ENCODE peak calls at places on chromosomes 5 and 9, in eight cellular contexts. One of them, this sample, is unnamed.

GRCh38 chr5:167513383-167513782 is 778.1 kb upstream of the WWC1 start:
- DNase-seq in ovary: no peak
- DNase-seq in adrenal gland: no peak
- DNase-seq in transverse colon: no peak
- DNase-seq in HCT116: no peak
- DNase-seq in IMR-90: no peak
- DNase-seq in tibial nerve: no peak
- DNase-seq in heart left ventricle: no peak
- DNase-seq in this sample: no peak

GRCh38 chr9:18208166-18209059 is 265.5 kb upstream of the ADAMTSL1 start:
- DNase-seq in IMR-90: peak; percentile 12
- DNase-seq in adrenal gland: peak; percentile 29
- DNase-seq in tibial nerve: peak; percentile 42
- DNase-seq in HCT116: no peak
- DNase-seq in transverse colon: peak; percentile 81
- DNase-seq in heart left ventricle: peak; percentile 23
- DNase-seq in ovary: peak; percentile 52
- DNase-seq in this sample: no peak

GRCh38 chr5:6902597-6902996 is 189.4 kb downstream of the TENT4A start:
- DNase-seq in IMR-90: no peak
- DNase-seq in heart left ventricle: no peak
- DNase-seq in HCT116: no peak
- DNase-seq in tibial nerve: no peak
- DNase-seq in adrenal gland: no peak
- DNase-seq in ovary: no peak
- DNase-seq in transverse colon: no peak
- DNase-seq in this sample: no peak

GRCh38 chr5:140131967-140132409 is 6.3 kb downstream of the IGIP start:
- DNase-seq in transverse colon: no peak
- DNase-seq in heart left ventricle: no peak
- DNase-seq in ovary: no peak
- DNase-seq in adrenal gland: peak; percentile 80
- DNase-seq in IMR-90: peak; percentile 97
- DNase-seq in tibial nerve: no peak
- DNase-seq in HCT116: peak; percentile 33
- DNase-seq in this sample: no peak

GRCh38 chr9:122806661-122807060 is 6.7 kb downstream of the OR1K1 start:
- DNase-seq in adrenal gland: no peak
- DNase-seq in HCT116: no peak
- DNase-seq in tibial nerve: no peak
- DNase-seq in IMR-90: no peak
- DNase-seq in transverse colon: no peak
- DNase-seq in ovary: no peak
- DNase-seq in heart left ventricle: no peak
- DNase-seq in this sample: no peak

GRCh38 chr9:31304576-31304975 is 1079.9 kb upstream of the ACO1 start:
- DNase-seq in heart left ventricle: no peak
- DNase-seq in IMR-90: peak; percentile 32
- DNase-seq in HCT116: peak; percentile 23
- DNase-seq in adrenal gland: no peak
- DNase-seq in ovary: no peak
- DNase-seq in tibial nerve: no peak
- DNase-seq in transverse colon: no peak
- DNase-seq in this sample: no peak

GRCh38 chr9:83491413-83491812 is 46.8 kb downstream of the FRMD3 start:
- DNase-seq in adrenal gland: no peak
- DNase-seq in heart left ventricle: no peak
- DNase-seq in tibial nerve: no peak
- DNase-seq in ovary: no peak
- DNase-seq in transverse colon: no peak
- DNase-seq in HCT116: no peak
- DNase-seq in IMR-90: no peak
- DNase-seq in this sample: no peak

GRCh38 chr5:172944741-172945140 is 14.5 kb upstream of the RPL26L1 start:
- DNase-seq in HCT116: no peak
- DNase-seq in ovary: peak; percentile 29
- DNase-seq in adrenal gland: no peak
- DNase-seq in transverse colon: no peak
- DNase-seq in IMR-90: peak; percentile 26
- DNase-seq in tibial nerve: no peak
- DNase-seq in heart left ventricle: no peak
- DNase-seq in this sample: no peak

GRCh38 chr9:88738708-88739107 is 203.7 kb downstream of the NXNL2 start:
- DNase-seq in ovary: no peak
- DNase-seq in HCT116: no peak
- DNase-seq in tibial nerve: no peak
- DNase-seq in transverse colon: no peak
- DNase-seq in adrenal gland: no peak
- DNase-seq in heart left ventricle: no peak
- DNase-seq in IMR-90: peak; percentile 71
- DNase-seq in this sample: no peak

GRCh38 chr9:136363606-136364368 is at the start of gene DNLZ:
- DNase-seq in adrenal gland: peak; percentile 75
- DNase-seq in ovary: peak; percentile 92
- DNase-seq in heart left ventricle: peak; percentile 88
- DNase-seq in IMR-90: peak; percentile 76
- DNase-seq in HCT116: peak; percentile 66
- DNase-seq in transverse colon: peak; percentile 89
- DNase-seq in tibial nerve: peak; percentile 75
- DNase-seq in this sample: peak; percentile 77
- TF ChIP-seq POLR2A in adrenal gland: no peak
- TF ChIP-seq POLR2A in ovary: peak; percentile 33
- TF ChIP-seq POLR2A in heart left ventricle: no peak
- TF ChIP-seq POLR2A in IMR-90: peak; percentile 48
- TF ChIP-seq POLR2A in HCT116: peak; percentile 54
- TF ChIP-seq POLR2A in transverse colon: no peak
- TF ChIP-seq POLR2A in tibial nerve: peak; percentile 7
- TF ChIP-seq POLR2A in this sample: no peak

GRCh38 chr9:36190388-36191289 is at the start of gene CLTA:
- DNase-seq in ovary: peak; percentile 94
- DNase-seq in heart left ventricle: peak; percentile 97
- DNase-seq in adrenal gland: peak; percentile 99
- DNase-seq in transverse colon: peak; percentile 97
- DNase-seq in IMR-90: peak; percentile 99
- DNase-seq in tibial nerve: peak; percentile 97
- DNase-seq in HCT116: peak; percentile 98
- DNase-seq in this sample: peak; percentile 95
- TF ChIP-seq POLR2A in ovary: peak; percentile 58
- TF ChIP-seq POLR2A in heart left ventricle: peak; percentile 62
- TF ChIP-seq POLR2A in adrenal gland: peak; percentile 85
- TF ChIP-seq POLR2A in transverse colon: peak; percentile 97
- TF ChIP-seq POLR2A in IMR-90: peak; percentile 99
- TF ChIP-seq POLR2A in tibial nerve: peak; percentile 47
- TF ChIP-seq POLR2A in HCT116: peak; percentile 96
- TF ChIP-seq POLR2A in this sample: peak; percentile 61

GRCh38 chr5:43000198-43000840 is 39.8 kb downstream of the ANXA2R start:
- DNase-seq in tibial nerve: no peak
- DNase-seq in HCT116: no peak
- DNase-seq in IMR-90: peak; percentile 59
- DNase-seq in heart left ventricle: peak; percentile 22
- DNase-seq in transverse colon: no peak
- DNase-seq in adrenal gland: peak; percentile 55
- DNase-seq in ovary: no peak
- DNase-seq in this sample: no peak
- TF ChIP-seq POLR2A in tibial nerve: no peak
- TF ChIP-seq POLR2A in HCT116: no peak
- TF ChIP-seq POLR2A in IMR-90: no peak
- TF ChIP-seq POLR2A in heart left ventricle: no peak
- TF ChIP-seq POLR2A in transverse colon: no peak
- TF ChIP-seq POLR2A in adrenal gland: no peak
- TF ChIP-seq POLR2A in ovary: no peak
- TF ChIP-seq POLR2A in this sample: no peak

DNA sequence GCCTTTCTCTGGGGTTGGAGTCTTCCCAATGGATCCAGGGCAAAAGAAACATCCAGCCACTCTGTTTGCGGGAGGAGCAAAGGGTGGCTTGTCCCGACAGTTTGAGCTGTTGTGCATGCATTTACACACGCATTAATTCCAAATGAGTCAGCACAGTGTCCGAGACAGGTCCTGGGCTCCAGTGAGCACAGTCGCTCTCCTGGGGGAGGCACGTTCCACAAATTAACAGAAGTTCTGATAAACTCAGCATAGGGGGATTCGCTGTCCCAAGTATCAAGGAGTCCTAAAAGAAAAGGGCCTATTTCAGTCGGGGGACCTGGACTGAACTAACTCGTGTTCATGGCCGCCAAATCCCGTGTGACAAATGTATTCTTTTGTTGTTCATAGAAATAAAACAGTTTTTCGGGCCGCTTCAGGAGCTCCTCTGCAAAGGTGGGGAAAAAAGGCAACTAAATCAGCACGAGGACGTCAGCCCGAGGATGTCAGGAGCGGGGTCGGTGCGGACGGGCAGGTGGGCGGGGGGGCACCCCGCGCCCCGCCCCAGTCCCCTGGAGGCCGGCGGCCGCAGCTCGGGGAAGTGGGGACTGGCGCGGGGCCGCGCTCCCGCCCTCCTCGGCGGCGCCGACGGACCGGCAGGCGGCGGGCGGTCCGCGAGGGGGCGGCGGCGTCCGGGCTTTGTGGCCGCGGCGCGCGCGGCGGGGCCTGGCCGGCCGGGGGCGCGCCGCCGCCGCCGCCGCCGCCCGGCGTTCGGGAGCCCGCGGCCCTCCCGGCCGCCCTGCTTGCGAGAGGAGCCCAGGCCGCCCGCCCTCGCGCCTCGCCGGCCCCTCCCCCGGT is at the start of gene MSANTD3:
- DNase-seq in ovary: peak; percentile 77
- DNase-seq in heart left ventricle: peak; percentile 79
- DNase-seq in adrenal gland: peak; percentile 57
- DNase-seq in HCT116: peak; percentile 50
- DNase-seq in tibial nerve: no peak
- DNase-seq in transverse colon: peak; percentile 68
- DNase-seq in IMR-90: peak; percentile 76
- DNase-seq in this sample: peak; percentile 27
- TF ChIP-seq POLR2A in ovary: peak; percentile 13
- TF ChIP-seq POLR2A in heart left ventricle: no peak
- TF ChIP-seq POLR2A in adrenal gland: no peak
- TF ChIP-seq POLR2A in HCT116: peak; percentile 44
- TF ChIP-seq POLR2A in tibial nerve: no peak
- TF ChIP-seq POLR2A in transverse colon: no peak
- TF ChIP-seq POLR2A in IMR-90: peak; percentile 90
- TF ChIP-seq POLR2A in this sample: no peak

DNA sequence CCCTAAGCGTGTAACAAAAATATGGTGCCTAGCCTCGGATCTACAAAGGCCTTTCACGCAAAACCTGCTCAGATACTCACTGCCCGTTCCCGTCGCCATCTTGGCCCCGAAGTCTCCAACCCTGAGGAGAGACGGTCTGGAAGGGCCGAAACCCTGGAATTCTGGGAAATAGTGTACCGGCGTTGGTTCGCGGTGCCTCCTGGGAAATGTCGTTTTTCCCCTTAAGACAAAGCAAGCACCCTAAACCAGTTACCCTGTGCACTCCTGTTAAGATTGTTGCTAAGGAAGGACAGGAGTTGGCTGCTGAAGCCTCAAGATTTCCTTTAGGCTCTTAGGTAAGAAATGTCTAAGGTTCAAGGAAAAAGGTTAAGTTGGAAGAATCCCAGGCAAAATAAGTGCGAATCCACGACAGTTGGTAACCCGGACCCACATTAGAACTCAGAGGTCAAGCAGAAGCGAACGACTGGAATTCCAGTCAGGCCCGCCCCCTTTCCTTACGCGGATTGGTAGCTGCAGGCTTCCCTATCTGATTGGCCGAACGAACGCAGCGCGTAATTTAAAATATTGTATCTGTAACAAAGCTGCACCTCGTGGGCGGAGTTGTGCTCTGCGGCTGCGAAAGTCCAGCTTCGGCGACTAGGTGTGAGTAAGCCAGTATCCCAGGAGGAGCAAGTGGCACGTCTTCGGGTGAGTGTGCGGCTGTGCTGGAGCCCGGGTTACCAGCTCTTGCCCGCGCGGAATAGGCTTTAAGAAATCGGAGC is at the start of the genes BRD8 and KIF20A:
- DNase-seq in tibial nerve: peak; percentile 99
- DNase-seq in heart left ventricle: peak; percentile 95
- DNase-seq in ovary: peak; percentile 93
- DNase-seq in adrenal gland: peak; percentile 98
- DNase-seq in HCT116: peak; percentile 94
- DNase-seq in IMR-90: peak; percentile 94
- DNase-seq in transverse colon: peak; percentile 97
- DNase-seq in this sample: peak; percentile 97
- TF ChIP-seq POLR2A in tibial nerve: no peak
- TF ChIP-seq POLR2A in heart left ventricle: no peak
- TF ChIP-seq POLR2A in ovary: peak; percentile 50
- TF ChIP-seq POLR2A in adrenal gland: no peak
- TF ChIP-seq POLR2A in HCT116: peak; percentile 92
- TF ChIP-seq POLR2A in IMR-90: peak; percentile 76
- TF ChIP-seq POLR2A in transverse colon: peak; percentile 22
- TF ChIP-seq POLR2A in this sample: no peak